ENCODE peak calls at places on chromosomes 2 and 18, in five cellular contexts. G is left lung, Q is right cardiac atrium, B is tibial artery, T is uterus. N is an unnamed sample. For H3K4me1, the result is how much of the 10 kb centered on the place peaks cover.

GRCh38 chr2:218255441-218255840 is 5.4 kb upstream of the GPBAR1 start:
- DNase-seq in G (no peak), Q (no peak), B (no peak), T (no peak), N (no peak)

GRCh38 chr2:235954888-235955480 is 213.2 kb downstream of the GBX2 start:
- DNase-seq in G (peak), T (no peak), Q (no peak), B (no peak), N (no peak)

GRCh38 chr2:100416939-100417744 is at the start of gene CHST10:
- DNase-seq in G (peak), B (peak), T (peak), Q (peak), N (peak)

GRCh38 chr2:202908186-202908585 is 3.3 kb downstream of the WDR12 start:
- DNase-seq in Q (no peak), T (no peak), G (no peak), B (no peak), N (no peak)

GRCh38 chr18:63318882-63319382 is 637 bp downstream of the BCL2 start:
- DNase-seq in T (no peak), Q (no peak), G (no peak), B (no peak), N (no peak)

GRCh38 chr18:46502444-46502843 is 154.6 kb downstream of the LOXHD1 start:
- DNase-seq in Q (no peak), G (no peak), T (no peak), B (no peak), N (no peak)

GRCh38 chr2:77398970-77399369 is 123.2 kb downstream of the LRRTM4 start:
- DNase-seq in B (no peak), Q (no peak), G (no peak), T (no peak), N (no peak)

GRCh38 chr2:241903121-241904010 is 33.8 kb downstream of the RTP5 start:
- DNase-seq in G (peak), T (no peak), B (no peak), Q (no peak), N (no peak)

GRCh38 chr2:27262379-27263286 is at the start of gene SLC30A3:
- DNase-seq in T (peak), B (peak), G (peak), Q (peak), N (no peak)

GRCh38 chr18:70296289-70296688 is 7.4 kb downstream of the SOCS6 start:
- DNase-seq in G (no peak), B (no peak), Q (peak), T (no peak), N (no peak)

GRCh38 chr2:132581917-132582316 is 88.1 kb downstream of the LYPD1 start:
- DNase-seq in G (peak), B (no peak), T (no peak), Q (no peak), N (peak)

GRCh38 chr2:141423212-141423611 is 707.6 kb downstream of the LRP1B start:
- DNase-seq in G (no peak), T (no peak), B (no peak), Q (no peak), N (no peak)

GRCh38 chr2:219736196-219736595 is 108.8 kb downstream of the SLC4A3 start:
- DNase-seq in T (no peak), G (no peak), B (no peak), Q (no peak), N (no peak)

GRCh38 chr2:190469770-190470169 is 61.6 kb downstream of the MFSD6 start:
- DNase-seq in T (peak), G (no peak), B (no peak), Q (peak), N (no peak)

GRCh38 chr2:184031402-184032147 is 566.8 kb upstream of the ZNF804A start:
- DNase-seq in T (no peak), G (no peak), Q (no peak), B (no peak), N (no peak)

GRCh38 chr2:228037915-228038314 is 143.6 kb downstream of the SPHKAP start:
- DNase-seq in B (no peak), G (no peak), Q (no peak), T (no peak), N (no peak)
- H3K4me1 ChIP-seq in B (under half), G (under half), Q (under half), T (under half), N (under half)

GRCh38 chr2:47062721-47063120 is 92.4 kb downstream of the STPG4 start:
- DNase-seq in Q (peak), G (no peak), B (no peak), T (no peak), N (no peak)
- H3K4me1 ChIP-seq in Q (under half), G (under half), B (half or more), T (under half), N (half or more)

GRCh38 chr2:224403657-224404056 is 1.8 kb upstream of the FAM124B start:
- DNase-seq in Q (no peak), G (no peak), B (no peak), T (no peak), N (no peak)

GRCh38 chr2:224405412-224405811 is 3.5 kb upstream of the FAM124B start:
- DNase-seq in B (no peak), G (no peak), Q (no peak), T (no peak), N (no peak)

GRCh38 chr2:224405841-224406370 is 4.0 kb upstream of the FAM124B start:
- DNase-seq in B (no peak), Q (no peak), G (no peak), T (no peak), N (no peak)

GRCh38 chr2:224407241-224407680 is 5.4 kb upstream of the FAM124B start:
- DNase-seq in T (no peak), Q (no peak), B (no peak), G (no peak), N (no peak)

GRCh38 chr2:224404766-224405165 is 2.9 kb upstream of the FAM124B start:
- DNase-seq in Q (no peak), B (no peak), T (no peak), G (no peak), N (no peak)
- H3K4me1 ChIP-seq in Q (under half), B (under half), T (under half), G (under half), N (under half)

GRCh38 chr2:237708961-237709360 is 81.6 kb downstream of the LRRFIP1 start:
- DNase-seq in Q (no peak), G (no peak), B (no peak), T (no peak), N (peak)

GRCh38 chr2:237715459-237715947 is 83.1 kb upstream of the RBM44 start:
- DNase-seq in T (no peak), Q (no peak), B (peak), G (no peak), N (peak)

GRCh38 chr2:237714690-237715458 is 83.7 kb upstream of the RBM44 start:
- DNase-seq in T (peak), G (no peak), B (peak), Q (peak), N (peak)

GRCh38 chr2:237711458-237712150 is 84.2 kb downstream of the LRRFIP1 start:
- DNase-seq in T (no peak), G (no peak), Q (no peak), B (no peak), N (peak)

GRCh38 chr2:237712477-237713377 is 85.3 kb downstream of the LRRFIP1 start:
- DNase-seq in B (no peak), Q (no peak), G (no peak), T (no peak), N (peak)
- H3K4me1 ChIP-seq in B (under half), Q (under half), G (under half), T (under half), N (under half)